ENCODE peak calls at places on chromosomes 1 and 21, in six cellular contexts. T, X, O, J, S and R are unnamed samples.

GRCh38 chr1:119275145-119275929 is 93.2 kb upstream of the HAO2 start:
- DNase-seq in T (peak), X (peak), O (peak), J (no peak), S (no peak), R (peak)

GRCh38 chr1:115531806-115532359 is 109.9 kb upstream of the VANGL1 start:
- DNase-seq in T (no peak), X (no peak), O (no peak), J (no peak), S (no peak), R (no peak)

GRCh38 chr1:160226623-160227022 is 21.4 kb downstream of the PEA15 start:
- DNase-seq in T (no peak), X (no peak), O (no peak), J (no peak), S (no peak), R (no peak)

GRCh38 chr1:228989992-228990827 is 254.9 kb downstream of the RHOU start:
- DNase-seq in T (no peak), X (no peak), O (no peak), J (peak), S (no peak), R (no peak)

GRCh38 chr21:16037386-16037785 is 307.6 kb downstream of the USP25 start:
- DNase-seq in T (no peak), X (no peak), O (no peak), J (no peak), S (no peak), R (no peak)

GRCh38 chr21:32726742-32727477 is 903 bp downstream of the SYNJ1 start:
- DNase-seq in T (peak), X (peak), O (peak), J (peak), S (no peak), R (peak)

GRCh38 chr1:184465489-184466146 is 78.8 kb downstream of the C1orf21 start:
- DNase-seq in T (no peak), X (no peak), O (peak), J (no peak), S (no peak), R (no peak)

GRCh38 chr1:21941370-21941769 is 4.3 kb upstream of the HSPG2 start:
- DNase-seq in T (no peak), X (no peak), O (no peak), J (no peak), S (no peak), R (no peak)

GRCh38 chr1:220879090-220879508 is at the start of gene HLX:
- DNase-seq in T (no peak), X (peak), O (peak), J (peak), S (peak), R (no peak)

GRCh38 chr1:10815863-10816195 is 19.4 kb upstream of the CASZ1 start:
- DNase-seq in T (no peak), X (no peak), O (no peak), J (no peak), S (no peak), R (no peak)